ENCODE peak calls at places on chromosome 17, in six cellular contexts. K is fibroblast of lung, T is progenitor cell of endocrine pancreas, B is RWPE1, L is B cell, W is GM20000. J is an unnamed sample.

GRCh38 chr17:7742729-7743128 is 25.2 kb downstream of the DNAH2 start:
- DNase-seq in W (no peak), B (no peak), K (no peak), T (no peak), L (no peak), J (no peak)

GRCh38 chr17:48215583-48216139 is 108.1 kb downstream of the SNX11 start:
- DNase-seq in B (peak), W (peak), K (peak), T (no peak), L (no peak), J (peak)

GRCh38 chr17:63476494-63476856 is 386 bp upstream of the ACE start:
- DNase-seq in L (peak), K (peak), B (no peak), T (peak), W (peak), J (no peak)

GRCh38 chr17:66727634-66728570 is 107.0 kb upstream of the CACNG5 start:
- DNase-seq in W (peak), B (peak), L (no peak), T (peak), K (peak), J (peak)

GRCh38 chr17:64007838-64008282 is 9.7 kb downstream of the PRR29 start:
- DNase-seq in W (no peak), L (no peak), K (no peak), B (no peak), T (no peak), J (no peak)

GRCh38 chr17:3011891-3012290 is 51.5 kb downstream of the OR1D5 start:
- DNase-seq in K (no peak), L (no peak), W (no peak), B (no peak), T (no peak), J (no peak)

GRCh38 chr17:70072900-70073299 is 2.1 kb upstream of the KCNJ16 start:
- DNase-seq in K (no peak), T (no peak), B (no peak), W (no peak), L (no peak), J (no peak)

GRCh38 chr17:74862108-74862901 is 2.6 kb upstream of the GRIN2C start:
- DNase-seq in W (peak), B (no peak), T (peak), L (peak), K (no peak), J (peak)

GRCh38 chr17:6554871-6555330 is 1.5 kb downstream of the PITPNM3 start:
- DNase-seq in B (no peak), K (no peak), W (no peak), T (no peak), L (no peak), J (no peak)

GRCh38 chr17:66865151-66865550 is 30.2 kb downstream of the CACNG5 start:
- DNase-seq in K (no peak), W (no peak), L (no peak), B (no peak), T (no peak), J (no peak)

GRCh38 chr17:46733837-46734516 is 84.5 kb downstream of the WNT3 start:
- DNase-seq in T (no peak), B (peak), K (peak), W (no peak), L (no peak), J (peak)

GRCh38 chr17:39705786-39706348 is 6.0 kb downstream of the ERBB2 start:
- DNase-seq in W (no peak), L (no peak), K (no peak), B (peak), T (no peak), J (peak)

GRCh38 chr17:62626719-62627218 is 701 bp upstream of the MRC2 start:
- DNase-seq in T (peak), L (no peak), W (no peak), K (peak), B (peak), J (peak)

GRCh38 chr17:37792787-37793186 is 47.9 kb upstream of the HNF1B start:
- DNase-seq in T (no peak), W (no peak), L (no peak), B (no peak), K (peak), J (no peak)

GRCh38 chr17:55607736-55608341 is 96.6 kb upstream of the SMIM36 start:
- DNase-seq in K (peak), T (no peak), L (no peak), B (no peak), W (no peak), J (peak)

GRCh38 chr17:39972271-39972670 is 8.3 kb upstream of the PSMD3 start:
- DNase-seq in L (no peak), K (peak), W (no peak), B (no peak), T (no peak), J (no peak)

GRCh38 chr17:77916284-77916683 is 42.2 kb upstream of the TNRC6C start:
- DNase-seq in T (no peak), L (no peak), W (no peak), K (no peak), B (no peak), J (no peak)

GRCh38 chr17:42210046-42210445 is 15.8 kb upstream of the GHDC start:
- DNase-seq in B (no peak), K (no peak), L (no peak), W (no peak), T (no peak), J (no peak)

GRCh38 chr17:77392376-77393273 is 251.9 kb downstream of the SEC14L1 start:
- DNase-seq in T (no peak), W (no peak), L (no peak), K (no peak), B (no peak), J (no peak)

GRCh38 chr17:19555746-19556145 is 22.1 kb downstream of the SLC47A1 start:
- DNase-seq in B (no peak), K (no peak), L (no peak), T (no peak), W (no peak), J (no peak)

GRCh38 chr17:77285594-77286390 is 145.0 kb downstream of the SEC14L1 start:
- DNase-seq in W (no peak), T (no peak), K (peak), B (peak), L (no peak), J (peak)

GRCh38 chr17:75209061-75209460 is 3.6 kb downstream of the NUP85 start:
- DNase-seq in K (no peak), B (no peak), W (no peak), T (no peak), L (no peak), J (no peak)

GRCh38 chr17:75456417-75457046 is at the start of gene TMEM94:
- DNase-seq in B (peak), T (peak), K (peak), W (peak), L (peak), J (peak)

GRCh38 chr17:30551666-30552339 is 74.6 kb downstream of the GOSR1 start:
- DNase-seq in L (no peak), B (no peak), T (no peak), K (no peak), W (no peak), J (no peak)

GRCh38 chr17:46841561-46842379 is 9.6 kb upstream of the WNT9B start:
- DNase-seq in T (peak), K (no peak), B (no peak), L (peak), W (no peak), J (no peak)

GRCh38 chr17:34252138-34252889 is 2.8 kb upstream of the CCL2 start:
- DNase-seq in T (no peak), K (peak), W (peak), L (no peak), B (peak), J (no peak)

GRCh38 chr17:40623419-40624217 is 24.0 kb downstream of the SMARCE1 start:
- DNase-seq in B (no peak), T (no peak), K (no peak), W (no peak), L (no peak), J (no peak)

GRCh38 chr17:2084766-2085647 is 30.1 kb downstream of the HIC1 start:
- DNase-seq in L (no peak), B (peak), T (no peak), K (peak), W (no peak), J (peak)

GRCh38 chr17:83104577-83105505 is 25.4 kb downstream of the METRNL start:
- DNase-seq in L (peak), B (no peak), K (no peak), W (no peak), T (no peak), J (no peak)

GRCh38 chr17:2343421-2343820 is 6.1 kb downstream of the SGSM2 start:
- DNase-seq in B (no peak), W (no peak), T (no peak), K (no peak), L (no peak), J (peak)

GRCh38 chr17:61404702-61405046 is 5.0 kb downstream of the TBX2 start:
- DNase-seq in B (no peak), L (no peak), K (no peak), T (no peak), W (peak), J (no peak)

GRCh38 chr17:79006794-79007503 is 2.6 kb downstream of the CANT1 start:
- DNase-seq in T (no peak), W (no peak), B (no peak), K (no peak), L (no peak), J (no peak)

GRCh38 chr17:27558842-27559505 is 72.0 kb upstream of the LGALS9 start:
- DNase-seq in L (no peak), B (no peak), K (no peak), W (no peak), T (no peak), J (no peak)

DNA sequence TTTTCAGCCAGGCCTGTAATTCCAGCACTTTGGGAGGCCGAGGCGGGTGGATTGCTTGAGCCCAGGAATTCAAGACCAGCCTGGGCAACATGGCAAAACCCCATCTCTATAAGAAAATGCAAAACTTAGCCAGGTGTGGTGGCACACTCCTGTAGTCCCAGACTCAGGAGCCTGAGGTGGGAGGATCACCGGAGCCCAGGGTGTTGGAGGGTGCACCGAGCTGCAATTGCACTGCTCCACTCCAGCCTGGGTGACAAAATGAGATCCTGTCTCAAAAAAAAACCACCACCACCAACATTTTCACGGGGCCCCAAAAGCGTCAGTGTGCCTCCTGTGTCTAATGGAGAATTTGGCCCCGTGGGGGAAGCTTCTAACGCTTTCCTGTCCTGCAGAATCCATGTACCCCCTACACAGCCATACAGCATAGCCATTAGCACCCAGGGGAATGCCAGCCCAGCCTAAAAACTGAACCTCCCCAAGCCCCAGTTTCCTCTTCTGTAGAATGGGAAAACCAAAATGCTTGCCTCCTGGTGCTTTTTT is 22.2 kb upstream of the MAP3K14 start:
- DNase-seq in W (no peak), T (no peak), K (no peak), B (no peak), L (no peak), J (no peak)
- TF ChIP-seq CTCF in W (no peak), T (no peak), K (no peak), B (no peak), L (no peak), J (no peak)

GRCh38 chr17:57867126-57867525 is 17.3 kb upstream of the MRPS23 start:
- DNase-seq in K (no peak), L (no peak), T (no peak), B (no peak), W (no peak), J (no peak)

GRCh38 chr17:57868775-57869598 is 19.1 kb upstream of the MRPS23 start:
- DNase-seq in K (no peak), T (no peak), L (no peak), W (no peak), B (no peak), J (no peak)

GRCh38 chr17:57866723-57867122 is 16.9 kb upstream of the MRPS23 start:
- DNase-seq in T (no peak), B (no peak), K (no peak), L (no peak), W (no peak), J (no peak)

GRCh38 chr17:57869599-57870282 is 19.9 kb upstream of the MRPS23 start:
- DNase-seq in T (no peak), B (peak), L (no peak), K (peak), W (no peak), J (peak)

GRCh38 chr17:57868007-57868774 is 18.3 kb upstream of the MRPS23 start:
- DNase-seq in W (peak), T (no peak), L (peak), B (peak), K (peak), J (peak)
- TF ChIP-seq CTCF in W (no peak), T (peak), L (peak), B (peak), K (peak), J (peak)

GRCh38 chr17:80986046-80986445 is 5.6 kb upstream of the CHMP6 start:
- DNase-seq in B (no peak), W (no peak), L (no peak), K (no peak), T (no peak), J (no peak)

GRCh38 chr17:80986816-80987480 is 4.7 kb upstream of the CHMP6 start:
- DNase-seq in T (no peak), W (no peak), L (no peak), K (no peak), B (no peak), J (no peak)

GRCh38 chr17:80982426-80982974 is 9.1 kb upstream of the CHMP6 start:
- DNase-seq in K (no peak), W (no peak), B (no peak), L (no peak), T (no peak), J (no peak)

GRCh38 chr17:80983545-80983944 is 8.1 kb upstream of the CHMP6 start:
- DNase-seq in K (no peak), T (no peak), W (no peak), L (no peak), B (no peak), J (no peak)

DNA sequence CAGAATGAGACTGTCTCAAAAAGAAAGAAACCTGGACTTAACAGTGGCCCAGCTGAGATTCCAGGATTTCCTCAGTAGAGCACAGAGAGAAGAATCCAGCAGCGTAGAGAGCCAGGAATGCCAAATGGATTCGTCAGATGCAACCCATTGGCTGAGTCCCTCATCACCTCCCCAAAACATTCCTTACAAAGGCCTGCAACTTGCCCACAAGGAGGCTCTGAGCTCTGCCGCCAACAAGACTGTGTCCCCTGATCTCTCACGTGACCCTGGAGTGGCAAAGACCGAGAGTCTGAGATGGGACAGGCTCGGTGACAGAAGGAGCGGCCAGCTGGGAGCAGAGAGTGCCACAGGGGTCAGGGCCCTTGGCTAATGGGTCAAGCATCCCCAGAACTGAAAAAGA is 6.9 kb upstream of the CHMP6 start:
- DNase-seq in W (no peak), K (peak), B (no peak), T (no peak), L (no peak), J (peak)
- TF ChIP-seq CTCF in W (no peak), K (peak), B (no peak), T (no peak), L (no peak), J (no peak)

GRCh38 chr17:14921936-14922335 is 343.2 kb downstream of the PMP22 start:
- DNase-seq in L (no peak), K (no peak), T (no peak), W (no peak), B (no peak), J (no peak)
- TF ChIP-seq CTCF in L (no peak), K (no peak), T (no peak), W (no peak), B (no peak), J (no peak)

DNA sequence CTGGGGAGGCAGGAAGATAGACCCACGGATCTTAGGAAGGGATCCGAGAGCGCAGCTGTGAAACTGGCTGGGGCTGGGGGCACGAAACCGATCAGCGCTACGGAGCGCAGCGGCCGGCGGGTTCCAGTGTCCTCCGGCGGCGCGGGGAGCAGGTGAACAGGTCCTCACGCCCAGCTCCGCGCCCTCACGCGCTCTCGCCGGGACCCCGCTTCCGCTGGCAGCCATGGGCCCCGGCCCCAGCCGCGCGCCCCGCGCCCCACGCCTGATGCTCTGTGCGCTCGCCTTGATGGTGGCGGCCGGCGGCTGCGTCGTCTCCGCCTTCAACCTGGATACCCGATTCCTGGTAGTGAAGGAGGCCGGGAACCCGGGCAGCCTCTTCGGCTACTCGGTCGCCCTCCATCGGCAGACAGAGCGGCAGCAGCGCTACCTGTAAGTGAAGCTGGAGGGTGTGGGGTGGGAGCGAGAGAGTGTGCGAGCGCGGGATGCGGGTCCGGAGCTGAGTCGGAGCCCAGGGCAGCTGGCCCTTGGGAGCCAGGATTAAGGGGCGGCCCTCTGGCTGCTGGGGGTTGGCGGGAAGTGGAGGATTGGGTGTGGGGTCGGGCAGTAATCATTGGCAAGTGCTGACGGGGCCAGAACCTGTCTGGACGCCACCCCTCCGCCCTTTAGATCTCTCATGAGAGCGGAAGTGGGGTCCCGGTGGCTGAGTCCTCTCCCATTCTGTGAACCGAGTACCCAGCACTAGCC is 479 bp downstream of the ITGA3 start:
- DNase-seq in W (peak), B (no peak), L (peak), T (peak), K (peak), J (peak)
- TF ChIP-seq CTCF in W (peak), B (peak), L (peak), T (peak), K (peak), J (peak)

J was measured in MCF 10A.